ENCODE peak calls at places on chromosomes 12 and 14, in eight cellular contexts. One of them, this sample, is unnamed.

GRCh38 chr14:24388474-24389179 is 10.2 kb upstream of the NYNRIN start:
- DNase-seq in activated CD4-positive, alpha-beta T cell treated with anti-CD3 and anti-CD28 coated beads, Interleukin-2, amount 10 ng/mL, durations not matched to agents 7 days and 5 days: no peak
- DNase-seq in kidney glomerular epithelial cell: no peak
- DNase-seq in PC-3: no peak
- DNase-seq in iris pigment epithelial cell: no peak
- DNase-seq in ovary: no peak
- DNase-seq in hepatic stellate cell: no peak
- DNase-seq in LoVo: no peak
- DNase-seq in this sample: no peak

GRCh38 chr12:76029982-76030377 is 1.6 kb downstream of the PHLDA1 start:
- DNase-seq in ovary: no peak
- DNase-seq in iris pigment epithelial cell: no peak
- DNase-seq in activated CD4-positive, alpha-beta T cell treated with anti-CD3 and anti-CD28 coated beads, Interleukin-2, amount 10 ng/mL, durations not matched to agents 7 days and 5 days: peak
- DNase-seq in kidney glomerular epithelial cell: no peak
- DNase-seq in LoVo: no peak
- DNase-seq in hepatic stellate cell: no peak
- DNase-seq in PC-3: peak
- DNase-seq in this sample: no peak

GRCh38 chr14:61505815-61506809 is 184.7 kb downstream of the PRKCH start:
- DNase-seq in hepatic stellate cell: no peak
- DNase-seq in iris pigment epithelial cell: no peak
- DNase-seq in ovary: no peak
- DNase-seq in LoVo: no peak
- DNase-seq in kidney glomerular epithelial cell: no peak
- DNase-seq in PC-3: no peak
- DNase-seq in activated CD4-positive, alpha-beta T cell treated with anti-CD3 and anti-CD28 coated beads, Interleukin-2, amount 10 ng/mL, durations not matched to agents 7 days and 5 days: no peak
- DNase-seq in this sample: no peak

GRCh38 chr12:120940799-120941198 is 36.6 kb upstream of the SPPL3 start:
- DNase-seq in iris pigment epithelial cell: peak
- DNase-seq in ovary: no peak
- DNase-seq in kidney glomerular epithelial cell: peak
- DNase-seq in PC-3: no peak
- DNase-seq in hepatic stellate cell: no peak
- DNase-seq in LoVo: no peak
- DNase-seq in activated CD4-positive, alpha-beta T cell treated with anti-CD3 and anti-CD28 coated beads, Interleukin-2, amount 10 ng/mL, durations not matched to agents 7 days and 5 days: no peak
- DNase-seq in this sample: no peak

GRCh38 chr12:30691122-30691879 is 4.4 kb downstream of the IPO8 start:
- DNase-seq in ovary: peak
- DNase-seq in PC-3: peak
- DNase-seq in activated CD4-positive, alpha-beta T cell treated with anti-CD3 and anti-CD28 coated beads, Interleukin-2, amount 10 ng/mL, durations not matched to agents 7 days and 5 days: no peak
- DNase-seq in LoVo: no peak
- DNase-seq in kidney glomerular epithelial cell: peak
- DNase-seq in hepatic stellate cell: peak
- DNase-seq in iris pigment epithelial cell: peak
- DNase-seq in this sample: no peak

GRCh38 chr14:89652352-89652751 is 235.3 kb upstream of the FOXN3 start:
- DNase-seq in ovary: no peak
- DNase-seq in PC-3: no peak
- DNase-seq in iris pigment epithelial cell: no peak
- DNase-seq in activated CD4-positive, alpha-beta T cell treated with anti-CD3 and anti-CD28 coated beads, Interleukin-2, amount 10 ng/mL, durations not matched to agents 7 days and 5 days: no peak
- DNase-seq in LoVo: no peak
- DNase-seq in hepatic stellate cell: no peak
- DNase-seq in kidney glomerular epithelial cell: no peak
- DNase-seq in this sample: no peak

GRCh38 chr14:68384335-68384734 is 408.5 kb downstream of the ZFP36L1 start:
- DNase-seq in kidney glomerular epithelial cell: no peak
- DNase-seq in iris pigment epithelial cell: peak
- DNase-seq in hepatic stellate cell: no peak
- DNase-seq in LoVo: no peak
- DNase-seq in activated CD4-positive, alpha-beta T cell treated with anti-CD3 and anti-CD28 coated beads, Interleukin-2, amount 10 ng/mL, durations not matched to agents 7 days and 5 days: no peak
- DNase-seq in ovary: no peak
- DNase-seq in PC-3: no peak
- DNase-seq in this sample: peak

GRCh38 chr12:30823140-30823669 is 68.5 kb upstream of the CAPRIN2 start:
- DNase-seq in hepatic stellate cell: peak
- DNase-seq in PC-3: no peak
- DNase-seq in LoVo: no peak
- DNase-seq in activated CD4-positive, alpha-beta T cell treated with anti-CD3 and anti-CD28 coated beads, Interleukin-2, amount 10 ng/mL, durations not matched to agents 7 days and 5 days: peak
- DNase-seq in iris pigment epithelial cell: peak
- DNase-seq in kidney glomerular epithelial cell: no peak
- DNase-seq in ovary: no peak
- DNase-seq in this sample: peak

GRCh38 chr14:63204407-63205280 is at the start of gene RHOJ:
- DNase-seq in kidney glomerular epithelial cell: no peak
- DNase-seq in hepatic stellate cell: no peak
- DNase-seq in PC-3: no peak
- DNase-seq in ovary: peak
- DNase-seq in iris pigment epithelial cell: no peak
- DNase-seq in activated CD4-positive, alpha-beta T cell treated with anti-CD3 and anti-CD28 coated beads, Interleukin-2, amount 10 ng/mL, durations not matched to agents 7 days and 5 days: no peak
- DNase-seq in LoVo: no peak
- DNase-seq in this sample: peak

GRCh38 chr14:93941293-93941910 is 14.3 kb downstream of the FAM181A start:
- DNase-seq in kidney glomerular epithelial cell: peak
- DNase-seq in activated CD4-positive, alpha-beta T cell treated with anti-CD3 and anti-CD28 coated beads, Interleukin-2, amount 10 ng/mL, durations not matched to agents 7 days and 5 days: no peak
- DNase-seq in ovary: no peak
- DNase-seq in PC-3: peak
- DNase-seq in hepatic stellate cell: no peak
- DNase-seq in iris pigment epithelial cell: peak
- DNase-seq in LoVo: no peak
- DNase-seq in this sample: no peak

GRCh38 chr12:132771126-132771838 is 9.7 kb upstream of the ANKLE2 start:
- DNase-seq in hepatic stellate cell: no peak
- DNase-seq in PC-3: no peak
- DNase-seq in ovary: no peak
- DNase-seq in LoVo: no peak
- DNase-seq in activated CD4-positive, alpha-beta T cell treated with anti-CD3 and anti-CD28 coated beads, Interleukin-2, amount 10 ng/mL, durations not matched to agents 7 days and 5 days: peak
- DNase-seq in kidney glomerular epithelial cell: no peak
- DNase-seq in iris pigment epithelial cell: peak
- DNase-seq in this sample: no peak

GRCh38 chr14:59333668-59334067 is 131.5 kb downstream of the GPR135 start:
- DNase-seq in LoVo: no peak
- DNase-seq in PC-3: no peak
- DNase-seq in activated CD4-positive, alpha-beta T cell treated with anti-CD3 and anti-CD28 coated beads, Interleukin-2, amount 10 ng/mL, durations not matched to agents 7 days and 5 days: no peak
- DNase-seq in iris pigment epithelial cell: peak
- DNase-seq in kidney glomerular epithelial cell: peak
- DNase-seq in hepatic stellate cell: peak
- DNase-seq in ovary: no peak
- DNase-seq in this sample: no peak

GRCh38 chr12:123533672-123534643 is at the start of gene RILPL1:
- DNase-seq in kidney glomerular epithelial cell: no peak
- DNase-seq in LoVo: peak
- DNase-seq in iris pigment epithelial cell: peak
- DNase-seq in activated CD4-positive, alpha-beta T cell treated with anti-CD3 and anti-CD28 coated beads, Interleukin-2, amount 10 ng/mL, durations not matched to agents 7 days and 5 days: peak
- DNase-seq in ovary: peak
- DNase-seq in hepatic stellate cell: peak
- DNase-seq in PC-3: peak
- DNase-seq in this sample: peak

GRCh38 chr12:59847127-59847526 is 251.3 kb downstream of the SLC16A7 start:
- DNase-seq in hepatic stellate cell: no peak
- DNase-seq in activated CD4-positive, alpha-beta T cell treated with anti-CD3 and anti-CD28 coated beads, Interleukin-2, amount 10 ng/mL, durations not matched to agents 7 days and 5 days: no peak
- DNase-seq in ovary: no peak
- DNase-seq in PC-3: peak
- DNase-seq in LoVo: no peak
- DNase-seq in iris pigment epithelial cell: no peak
- DNase-seq in kidney glomerular epithelial cell: no peak
- DNase-seq in this sample: no peak

GRCh38 chr12:95102916-95103671 is 29.7 kb upstream of the NR2C1 start:
- DNase-seq in kidney glomerular epithelial cell: peak
- DNase-seq in iris pigment epithelial cell: peak
- DNase-seq in PC-3: peak
- DNase-seq in activated CD4-positive, alpha-beta T cell treated with anti-CD3 and anti-CD28 coated beads, Interleukin-2, amount 10 ng/mL, durations not matched to agents 7 days and 5 days: peak
- DNase-seq in ovary: no peak
- DNase-seq in hepatic stellate cell: peak
- DNase-seq in LoVo: peak
- DNase-seq in this sample: no peak

GRCh38 chr12:57590892-57591566 is at the start of gene PIP4K2C:
- DNase-seq in hepatic stellate cell: peak
- DNase-seq in LoVo: peak
- DNase-seq in iris pigment epithelial cell: peak
- DNase-seq in ovary: peak
- DNase-seq in PC-3: peak
- DNase-seq in kidney glomerular epithelial cell: peak
- DNase-seq in activated CD4-positive, alpha-beta T cell treated with anti-CD3 and anti-CD28 coated beads, Interleukin-2, amount 10 ng/mL, durations not matched to agents 7 days and 5 days: peak
- DNase-seq in this sample: peak

GRCh38 chr12:82425241-82425640 is 66.9 kb downstream of the METTL25 start:
- DNase-seq in ovary: no peak
- DNase-seq in activated CD4-positive, alpha-beta T cell treated with anti-CD3 and anti-CD28 coated beads, Interleukin-2, amount 10 ng/mL, durations not matched to agents 7 days and 5 days: no peak
- DNase-seq in hepatic stellate cell: no peak
- DNase-seq in kidney glomerular epithelial cell: peak
- DNase-seq in PC-3: peak
- DNase-seq in LoVo: no peak
- DNase-seq in iris pigment epithelial cell: peak
- DNase-seq in this sample: no peak

GRCh38 chr14:71175491-71175890 is 268.2 kb downstream of the PCNX1 start:
- DNase-seq in hepatic stellate cell: no peak
- DNase-seq in iris pigment epithelial cell: no peak
- DNase-seq in LoVo: no peak
- DNase-seq in kidney glomerular epithelial cell: no peak
- DNase-seq in activated CD4-positive, alpha-beta T cell treated with anti-CD3 and anti-CD28 coated beads, Interleukin-2, amount 10 ng/mL, durations not matched to agents 7 days and 5 days: no peak
- DNase-seq in PC-3: peak
- DNase-seq in ovary: no peak
- DNase-seq in this sample: no peak

GRCh38 chr12:67025543-67026114 is 243.5 kb upstream of the CAND1 start:
- DNase-seq in PC-3: peak
- DNase-seq in LoVo: peak
- DNase-seq in activated CD4-positive, alpha-beta T cell treated with anti-CD3 and anti-CD28 coated beads, Interleukin-2, amount 10 ng/mL, durations not matched to agents 7 days and 5 days: peak
- DNase-seq in hepatic stellate cell: peak
- DNase-seq in kidney glomerular epithelial cell: peak
- DNase-seq in iris pigment epithelial cell: peak
- DNase-seq in ovary: no peak
- DNase-seq in this sample: no peak

GRCh38 chr14:25042362-25043299 is 7.3 kb downstream of the STXBP6 start:
- DNase-seq in kidney glomerular epithelial cell: peak
- DNase-seq in PC-3: peak
- DNase-seq in activated CD4-positive, alpha-beta T cell treated with anti-CD3 and anti-CD28 coated beads, Interleukin-2, amount 10 ng/mL, durations not matched to agents 7 days and 5 days: no peak
- DNase-seq in ovary: no peak
- DNase-seq in hepatic stellate cell: peak
- DNase-seq in LoVo: peak
- DNase-seq in iris pigment epithelial cell: peak
- DNase-seq in this sample: no peak

GRCh38 chr12:110639336-110640178 is 25.6 kb downstream of the TCTN1 start:
- DNase-seq in PC-3: peak
- DNase-seq in LoVo: no peak
- DNase-seq in hepatic stellate cell: peak
- DNase-seq in ovary: no peak
- DNase-seq in iris pigment epithelial cell: peak
- DNase-seq in activated CD4-positive, alpha-beta T cell treated with anti-CD3 and anti-CD28 coated beads, Interleukin-2, amount 10 ng/mL, durations not matched to agents 7 days and 5 days: no peak
- DNase-seq in kidney glomerular epithelial cell: peak
- DNase-seq in this sample: no peak

GRCh38 chr14:42163136-42163535 is 556.5 kb downstream of the LRFN5 start:
- DNase-seq in iris pigment epithelial cell: no peak
- DNase-seq in hepatic stellate cell: no peak
- DNase-seq in LoVo: no peak
- DNase-seq in activated CD4-positive, alpha-beta T cell treated with anti-CD3 and anti-CD28 coated beads, Interleukin-2, amount 10 ng/mL, durations not matched to agents 7 days and 5 days: no peak
- DNase-seq in PC-3: no peak
- DNase-seq in ovary: no peak
- DNase-seq in kidney glomerular epithelial cell: no peak
- DNase-seq in this sample: no peak

GRCh38 chr12:120719072-120719471 is 6.6 kb upstream of the ACADS start:
- DNase-seq in activated CD4-positive, alpha-beta T cell treated with anti-CD3 and anti-CD28 coated beads, Interleukin-2, amount 10 ng/mL, durations not matched to agents 7 days and 5 days: no peak
- DNase-seq in hepatic stellate cell: no peak
- DNase-seq in ovary: no peak
- DNase-seq in iris pigment epithelial cell: no peak
- DNase-seq in LoVo: no peak
- DNase-seq in kidney glomerular epithelial cell: peak
- DNase-seq in PC-3: no peak
- DNase-seq in this sample: no peak

GRCh38 chr12:92547906-92548305 is 154.9 kb upstream of the PLEKHG7 start:
- DNase-seq in kidney glomerular epithelial cell: no peak
- DNase-seq in activated CD4-positive, alpha-beta T cell treated with anti-CD3 and anti-CD28 coated beads, Interleukin-2, amount 10 ng/mL, durations not matched to agents 7 days and 5 days: no peak
- DNase-seq in iris pigment epithelial cell: no peak
- DNase-seq in hepatic stellate cell: no peak
- DNase-seq in ovary: no peak
- DNase-seq in LoVo: no peak
- DNase-seq in PC-3: no peak
- DNase-seq in this sample: no peak

GRCh38 chr12:21696603-21697002 is 39.0 kb upstream of the LDHB start:
- DNase-seq in hepatic stellate cell: no peak
- DNase-seq in iris pigment epithelial cell: peak
- DNase-seq in LoVo: no peak
- DNase-seq in PC-3: no peak
- DNase-seq in activated CD4-positive, alpha-beta T cell treated with anti-CD3 and anti-CD28 coated beads, Interleukin-2, amount 10 ng/mL, durations not matched to agents 7 days and 5 days: no peak
- DNase-seq in kidney glomerular epithelial cell: no peak
- DNase-seq in ovary: no peak
- DNase-seq in this sample: no peak

This sample was measured in left ventricle myocardium inferior.